ENCODE peak calls at places on chromosomes 5 and 9, in six cellular contexts. D, N, P, L, G and Z are unnamed samples.

GRCh38 chr5:126937796-126938195 is 92.6 kb downstream of the MARCHF3 start:
- DNase-seq in D (no peak), N (no peak), P (no peak), L (no peak), G (no peak), Z (no peak)

GRCh38 chr9:89576404-89576824 is 28.4 kb upstream of the GADD45G start:
- DNase-seq in D (peak; percentile 15), N (no peak), P (no peak), L (no peak), G (no peak), Z (peak; percentile 35)

GRCh38 chr5:73448451-73449136 is at the start of gene FOXD1:
- DNase-seq in D (peak; percentile 60), N (peak; percentile 58), P (peak; percentile 95), L (peak; percentile 84), G (peak; percentile 45), Z (peak; percentile 63)

GRCh38 chr5:174082286-174082685 is 36.8 kb downstream of the NSG2 start:
- DNase-seq in D (no peak), N (no peak), P (no peak), L (no peak), G (no peak), Z (no peak)

GRCh38 chr5:176530983-176531901 is 6.0 kb downstream of the RNF44 start:
- DNase-seq in D (no peak), N (no peak), P (no peak), L (peak; percentile 46), G (no peak), Z (peak; percentile 53)

GRCh38 chr9:130630506-130631330 is 33.7 kb upstream of the PRDM12 start:
- DNase-seq in D (no peak), N (no peak), P (no peak), L (peak; percentile 62), G (peak; percentile 77), Z (no peak)

GRCh38 chr9:120974921-120975320 is 48.3 kb upstream of the TRAF1 start:
- DNase-seq in D (no peak), N (no peak), P (no peak), L (no peak), G (no peak), Z (no peak)

GRCh38 chr9:75086443-75087278 is 1.3 kb downstream of the NMRK1 start:
- DNase-seq in D (no peak), N (peak; percentile 39), P (no peak), L (no peak), G (no peak), Z (no peak)

GRCh38 chr9:36575411-36575882 is 2.8 kb downstream of the MELK start:
- DNase-seq in D (no peak), N (no peak), P (no peak), L (no peak), G (no peak), Z (no peak)

GRCh38 chr9:7273575-7273974 is 515.8 kb downstream of the KDM4C start:
- DNase-seq in D (peak; percentile 5), N (no peak), P (no peak), L (no peak), G (peak; percentile 19), Z (no peak)

GRCh38 chr5:107805819-107806218 is 135.1 kb upstream of the EFNA5 start:
- DNase-seq in D (no peak), N (no peak), P (no peak), L (no peak), G (no peak), Z (no peak)

GRCh38 chr9:16241231-16241630 is 629.2 kb downstream of the BNC2 start:
- DNase-seq in D (no peak), N (no peak), P (peak; percentile 35), L (no peak), G (no peak), Z (no peak)

GRCh38 chr5:181242031-181242451 is 1.7 kb downstream of the RACK1 start:
- DNase-seq in D (no peak), N (no peak), P (no peak), L (no peak), G (no peak), Z (peak; percentile 7)

GRCh38 chr9:16866542-16866941 is 3.9 kb downstream of the BNC2 start:
- DNase-seq in D (no peak), N (no peak), P (no peak), L (no peak), G (no peak), Z (no peak)

GRCh38 chr9:31185831-31186230 is 1198.6 kb upstream of the ACO1 start:
- DNase-seq in D (no peak), N (no peak), P (no peak), L (no peak), G (no peak), Z (no peak)

GRCh38 chr9:114894801-114895433 is 35.5 kb downstream of the TNFSF8 start:
- DNase-seq in D (no peak), N (no peak), P (peak; percentile 95), L (no peak), G (peak; percentile 29), Z (no peak)

GRCh38 chr5:137734962-137735530 is 843 bp downstream of the KLHL3 start:
- DNase-seq in D (no peak), N (peak; percentile 34), P (peak; percentile 36), L (peak; percentile 19), G (peak; percentile 55), Z (no peak)

GRCh38 chr5:168128556-168128955 is 162.9 kb upstream of the WWC1 start:
- DNase-seq in D (no peak), N (no peak), P (no peak), L (no peak), G (peak; percentile 35), Z (no peak)

GRCh38 chr9:102867488-102867887 is 127.6 kb upstream of the CYLC2 start:
- DNase-seq in D (no peak), N (no peak), P (peak; percentile 87), L (no peak), G (peak; percentile 16), Z (no peak)

GRCh38 chr9:125272697-125273096 is 11.1 kb downstream of the GAPVD1 start:
- DNase-seq in D (no peak), N (no peak), P (no peak), L (no peak), G (no peak), Z (no peak)

GRCh38 chr9:35689601-35690446 is at the start of gene TPM2:
- DNase-seq in D (no peak), N (peak; percentile 73), P (peak; percentile 68), L (peak; percentile 58), G (peak; percentile 84), Z (peak; percentile 72)

GRCh38 chr9:20623021-20623747 is 885 bp upstream of the MLLT3 start:
- DNase-seq in D (no peak), N (peak; percentile 61), P (peak; percentile 14), L (peak; percentile 51), G (peak; percentile 19), Z (peak; percentile 24)

GRCh38 chr5:179867079-179867465 is 8.5 kb upstream of the MRNIP start:
- DNase-seq in D (no peak), N (no peak), P (no peak), L (no peak), G (no peak), Z (no peak)

GRCh38 chr9:135463140-135463539 is 16.4 kb upstream of the PPP1R26 start:
- DNase-seq in D (peak; percentile 59), N (no peak), P (peak; percentile 28), L (no peak), G (no peak), Z (no peak)

GRCh38 chr9:98795295-98795955 is 930 bp downstream of the ANKS6 start:
- DNase-seq in D (no peak), N (no peak), P (no peak), L (peak; percentile 12), G (no peak), Z (no peak)

DNA sequence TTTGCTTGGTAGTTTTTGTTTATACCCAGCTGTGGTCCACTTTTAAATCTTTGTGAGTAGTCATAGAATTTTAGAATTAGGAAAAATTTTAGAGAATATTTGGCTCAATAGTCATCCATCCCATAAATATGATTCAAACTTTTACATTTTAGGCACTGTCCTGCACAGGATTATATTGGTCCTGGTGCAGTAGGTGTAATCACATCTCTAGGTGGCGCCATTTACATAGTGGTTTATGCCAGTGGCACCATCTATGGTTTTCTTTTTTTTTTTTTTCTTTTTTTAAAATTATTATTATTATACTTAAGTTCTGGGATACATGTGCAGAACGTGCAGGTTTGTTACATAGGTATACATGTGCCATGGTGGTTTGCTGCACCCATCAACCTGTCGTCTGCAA is 260.7 kb upstream of the KCNN2 start:
- DNase-seq in D (peak; percentile 11), N (no peak), P (peak; percentile 67), L (peak; percentile 36), G (peak; percentile 45), Z (peak; percentile 26)
- TF ChIP-seq CTCF in D (peak; percentile 31), N (peak; percentile 32), P (peak; percentile 66), L (no peak), G (peak; percentile 68), Z (peak; percentile 48)

GRCh38 chr5:39156082-39156481 is 63.3 kb downstream of the FYB1 start:
- DNase-seq in D (no peak), N (no peak), P (no peak), L (no peak), G (no peak), Z (no peak)

GRCh38 chr5:39159986-39160490 is 59.3 kb downstream of the FYB1 start:
- DNase-seq in D (no peak), N (no peak), P (no peak), L (no peak), G (no peak), Z (no peak)

GRCh38 chr5:39158786-39159185 is 60.6 kb downstream of the FYB1 start:
- DNase-seq in D (no peak), N (no peak), P (no peak), L (no peak), G (no peak), Z (no peak)

GRCh38 chr5:39157679-39158078 is 61.7 kb downstream of the FYB1 start:
- DNase-seq in D (no peak), N (no peak), P (no peak), L (no peak), G (no peak), Z (no peak)

GRCh38 chr5:39158127-39158593 is 61.2 kb downstream of the FYB1 start:
- DNase-seq in D (peak; percentile 82), N (no peak), P (peak; percentile 23), L (no peak), G (no peak), Z (no peak)
- TF ChIP-seq CTCF in D (no peak), N (no peak), P (no peak), L (no peak), G (no peak), Z (no peak)

DNA sequence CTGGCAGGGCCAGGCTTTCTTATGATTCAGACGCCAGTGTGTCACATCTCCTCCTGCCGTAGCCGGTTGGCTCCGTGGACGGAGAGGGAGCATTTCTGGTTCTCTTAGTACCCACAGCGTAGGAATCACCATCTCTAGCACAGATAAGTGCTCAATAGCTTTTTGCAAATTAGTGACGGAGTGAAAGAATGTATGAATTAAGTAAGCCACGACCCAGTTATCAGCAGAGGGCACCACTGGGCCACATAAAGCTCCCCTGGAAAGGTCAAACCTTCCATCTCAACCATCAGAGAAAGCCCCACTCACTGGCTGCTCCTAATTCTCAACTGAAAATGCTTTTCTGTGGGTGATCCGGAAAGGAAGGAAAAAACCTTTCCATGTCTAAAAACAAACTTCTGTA is 317.0 kb upstream of the ADCY2 start:
- DNase-seq in D (no peak), N (no peak), P (no peak), L (peak; percentile 77), G (no peak), Z (no peak)
- TF ChIP-seq CTCF in D (peak; percentile 44), N (no peak), P (no peak), L (no peak), G (no peak), Z (no peak)

GRCh38 chr9:22528485-22528884 is 81.9 kb downstream of the DMRTA1 start:
- DNase-seq in D (no peak), N (no peak), P (no peak), L (peak; percentile 52), G (no peak), Z (no peak)
- TF ChIP-seq CTCF in D (no peak), N (no peak), P (peak; percentile 49), L (no peak), G (peak; percentile 37), Z (no peak)